ENCODE peak calls at places on chromosome 3, in four cellular contexts. Q, M, G and R are unnamed samples.
A peak's percentile ranks its signal among the peaks of the same experiment; 100 is the strongest.

GRCh38 chr3:13062647-13063046 is 10.6 kb downstream of the IQSEC1 start:
- DNase-seq in G (no peak), M (peak; percentile 40), Q (no peak), R (no peak)

GRCh38 chr3:64188810-64189560 is 36.3 kb downstream of the PRICKLE2 start:
- DNase-seq in M (no peak), Q (peak; percentile 22), G (no peak), R (no peak)

GRCh38 chr3:33315826-33316225 is 38.6 kb downstream of the FBXL2 start:
- DNase-seq in M (no peak), Q (no peak), G (no peak), R (no peak)

GRCh38 chr3:171168551-171168950 is 142.0 kb upstream of the SLC2A2 start:
- DNase-seq in M (no peak), G (no peak), Q (no peak), R (no peak)

GRCh38 chr3:137647179-137647578 is 116.9 kb upstream of the SOX14 start:
- DNase-seq in M (no peak), G (no peak), Q (no peak), R (no peak)

GRCh38 chr3:54243262-54243931 is 121.0 kb downstream of the CACNA2D3 start:
- DNase-seq in Q (no peak), M (no peak), G (no peak), R (no peak)

GRCh38 chr3:73719877-73720276 is 95.1 kb upstream of the PDZRN3 start:
- DNase-seq in G (no peak), Q (no peak), M (no peak), R (peak; percentile 54)

GRCh38 chr3:157123621-157124020 is 36.3 kb downstream of the CCNL1 start:
- DNase-seq in Q (no peak), M (no peak), G (no peak), R (no peak)

GRCh38 chr3:174243194-174243593 is 615.9 kb upstream of the NAALADL2 start:
- DNase-seq in G (no peak), Q (no peak), M (no peak), R (no peak)

GRCh38 chr3:30644615-30645014 is 38.2 kb downstream of the TGFBR2 start:
- DNase-seq in M (no peak), G (peak; percentile 56), Q (no peak), R (peak; percentile 47)

GRCh38 chr3:45910892-45911291 is 24.5 kb downstream of the CCR9 start:
- DNase-seq in Q (no peak), G (no peak), M (no peak), R (no peak)

GRCh38 chr3:14397531-14397930 is 4.9 kb upstream of the SLC6A6 start:
- DNase-seq in Q (no peak), M (no peak), G (peak; percentile 33), R (no peak)

GRCh38 chr3:74443102-74443501 is 171.4 kb downstream of the CNTN3 start:
- DNase-seq in G (no peak), M (no peak), Q (no peak), R (no peak)

GRCh38 chr3:148896062-148896461 is 31.0 kb downstream of the CPA3 start:
- DNase-seq in G (no peak), Q (no peak), M (no peak), R (no peak)

GRCh38 chr3:176692172-176692923 is 504.9 kb downstream of the TBL1XR1 start:
- DNase-seq in Q (no peak), M (no peak), G (no peak), R (no peak)

GRCh38 chr3:127170794-127171193 is 22.1 kb upstream of the PRR23E start:
- DNase-seq in G (no peak), M (no peak), Q (no peak), R (no peak)

GRCh38 chr3:38131621-38132369 is 5.1 kb downstream of the ACAA1 start:
- DNase-seq in Q (no peak), M (no peak), G (peak; percentile 33), R (peak; percentile 31)

GRCh38 chr3:104190681-104191080 is 1176.0 kb upstream of the ALCAM start:
- DNase-seq in G (no peak), M (no peak), Q (no peak), R (no peak)

GRCh38 chr3:43181202-43181910 is 75.5 kb upstream of the POMGNT2 start:
- DNase-seq in Q (no peak), G (peak; percentile 75), M (no peak), R (peak; percentile 47)

GRCh38 chr3:138323971-138324370 is 5.7 kb downstream of the NME9 start:
- DNase-seq in M (no peak), Q (no peak), G (no peak), R (no peak)

GRCh38 chr3:71050133-71050520 is 533.4 kb downstream of the FOXP1 start:
- DNase-seq in Q (no peak), M (no peak), G (no peak), R (no peak)

GRCh38 chr3:71052725-71053124 is 530.8 kb downstream of the FOXP1 start:
- DNase-seq in G (no peak), M (no peak), Q (no peak), R (no peak)

GRCh38 chr3:71050521-71051258 is 532.8 kb downstream of the FOXP1 start:
- DNase-seq in G (peak; percentile 87), M (no peak), Q (no peak), R (no peak)

GRCh38 chr3:71051893-71052687 is 531.4 kb downstream of the FOXP1 start:
- DNase-seq in G (no peak), Q (no peak), M (no peak), R (no peak)

DNA sequence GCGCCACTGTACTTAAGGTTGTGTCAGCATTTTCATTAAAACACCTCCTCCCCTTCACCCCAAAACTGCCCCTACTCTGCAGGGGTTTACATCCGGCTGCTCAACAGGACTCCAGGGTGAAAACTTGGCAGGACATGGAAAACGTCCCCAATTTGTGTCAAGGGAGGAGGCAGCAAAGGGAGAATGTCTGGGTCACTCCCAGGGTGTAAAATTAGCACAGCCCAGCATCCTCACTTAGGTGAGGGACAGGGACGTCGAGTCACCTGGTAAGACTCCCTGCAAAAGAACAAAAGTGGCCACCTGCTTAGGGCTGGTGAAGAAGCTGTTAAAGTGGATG is 532.3 kb downstream of the FOXP1 start:
- DNase-seq in G (no peak), Q (no peak), M (no peak), R (no peak)
- H3K4me1 ChIP-seq in G (peaks cover 78% of the 10 kb centered on the region), Q (peaks cover 61% of the 10 kb centered on the region), M (peaks cover 25% of the 10 kb centered on the region), R (peaks cover 98% of the 10 kb centered on the region)

DNA sequence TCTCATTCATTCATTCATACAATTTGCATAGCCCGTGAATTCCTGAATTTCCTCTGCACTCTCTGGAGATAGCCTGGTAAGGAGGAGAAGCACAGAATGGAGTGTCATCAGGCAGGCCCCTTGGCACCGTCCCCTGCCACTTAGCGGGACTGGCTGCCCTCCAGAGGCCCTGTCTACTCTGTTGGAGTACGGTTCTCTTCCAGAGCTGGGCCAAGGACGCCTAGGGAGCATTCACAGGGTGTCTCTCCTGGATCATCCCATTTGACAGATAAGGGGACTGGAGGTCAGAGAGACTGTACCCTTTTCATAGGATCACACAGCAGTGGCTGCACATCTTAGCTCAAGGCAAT is 48.0 kb downstream of the PTH1R start:
- DNase-seq in Q (no peak), G (no peak), M (peak; percentile 35), R (peak; percentile 6)
- H3K27ac ChIP-seq in Q (no peak overlapping the region), G (no peak overlapping the region), M (no peak overlapping the region), R (peak overlapping the region; percentile 83)

GRCh38 chr3:9293066-9293465 is 43.6 kb upstream of the SRGAP3 start:
- DNase-seq in G (no peak), Q (no peak), M (no peak), R (no peak)
- H3K4me1 ChIP-seq in G (no peaks in the 10 kb centered on the region), Q (no peaks in the 10 kb centered on the region), M (no peaks in the 10 kb centered on the region), R (no peaks in the 10 kb centered on the region)

GRCh38 chr3:183260167-183260904 is 7.3 kb downstream of the B3GNT5 start:
- DNase-seq in G (no peak), M (no peak), Q (no peak), R (no peak)

GRCh38 chr3:183261103-183261502 is 8.1 kb downstream of the B3GNT5 start:
- DNase-seq in Q (no peak), M (no peak), G (no peak), R (no peak)

GRCh38 chr3:183264249-183264648 is 11.2 kb downstream of the B3GNT5 start:
- DNase-seq in G (no peak), M (no peak), Q (no peak), R (no peak)

GRCh38 chr3:183265157-183265642 is 12.1 kb downstream of the B3GNT5 start:
- DNase-seq in G (no peak), Q (no peak), M (no peak), R (no peak)

GRCh38 chr3:183262979-183263378 is 9.9 kb downstream of the B3GNT5 start:
- DNase-seq in Q (no peak), G (no peak), M (no peak), R (no peak)
- H3K27ac ChIP-seq in Q (no peak overlapping the region), G (no peak overlapping the region), M (no peak overlapping the region), R (peak overlapping the region; percentile 13)